ENCODE peak calls at places on chromosome 9, in four cellular contexts. One of them, this sample, is unnamed.

GRCh38 chr9:38274746-38275250 is 117.7 kb upstream of the ALDH1B1 start:
- ATAC-seq in gastrocnemius medialis: no peak
- ATAC-seq in pancreas: no peak
- ATAC-seq in activated CD4-positive, alpha-beta T cell treated with anti-CD3 and anti-CD28 coated beads for 36 hours: no peak
- ATAC-seq in this sample: no peak

GRCh38 chr9:123318961-123319421 is 37.0 kb upstream of the CRB2 start:
- ATAC-seq in gastrocnemius medialis: no peak
- ATAC-seq in pancreas: no peak
- ATAC-seq in activated CD4-positive, alpha-beta T cell treated with anti-CD3 and anti-CD28 coated beads for 36 hours: no peak
- ATAC-seq in this sample: no peak

GRCh38 chr9:104875320-104875719 is 52.6 kb downstream of the ABCA1 start:
- ATAC-seq in gastrocnemius medialis: no peak
- ATAC-seq in pancreas: no peak
- ATAC-seq in activated CD4-positive, alpha-beta T cell treated with anti-CD3 and anti-CD28 coated beads for 36 hours: no peak
- ATAC-seq in this sample: no peak

GRCh38 chr9:106616946-106617345 is 246.0 kb upstream of the ZNF462 start:
- ATAC-seq in gastrocnemius medialis: no peak
- ATAC-seq in pancreas: no peak
- ATAC-seq in activated CD4-positive, alpha-beta T cell treated with anti-CD3 and anti-CD28 coated beads for 36 hours: no peak
- ATAC-seq in this sample: no peak

GRCh38 chr9:68685213-68685612 is 19.8 kb upstream of the PIP5K1B start:
- ATAC-seq in gastrocnemius medialis: no peak
- ATAC-seq in pancreas: no peak
- ATAC-seq in activated CD4-positive, alpha-beta T cell treated with anti-CD3 and anti-CD28 coated beads for 36 hours: no peak
- ATAC-seq in this sample: no peak

GRCh38 chr9:7088598-7088997 is 330.8 kb downstream of the KDM4C start:
- ATAC-seq in gastrocnemius medialis: no peak
- ATAC-seq in pancreas: no peak
- ATAC-seq in activated CD4-positive, alpha-beta T cell treated with anti-CD3 and anti-CD28 coated beads for 36 hours: no peak
- ATAC-seq in this sample: no peak

GRCh38 chr9:10488937-10489336 is 123.9 kb downstream of the PTPRD start:
- ATAC-seq in gastrocnemius medialis: no peak
- ATAC-seq in pancreas: no peak
- ATAC-seq in activated CD4-positive, alpha-beta T cell treated with anti-CD3 and anti-CD28 coated beads for 36 hours: no peak
- ATAC-seq in this sample: no peak

GRCh38 chr9:129582865-129583264 is 38.0 kb downstream of the C9orf50 start:
- ATAC-seq in gastrocnemius medialis: no peak
- ATAC-seq in pancreas: no peak
- ATAC-seq in activated CD4-positive, alpha-beta T cell treated with anti-CD3 and anti-CD28 coated beads for 36 hours: peak
- ATAC-seq in this sample: peak

GRCh38 chr9:131475956-131476776 is 26.6 kb upstream of the POMT1 start:
- ATAC-seq in gastrocnemius medialis: peak
- ATAC-seq in pancreas: peak
- ATAC-seq in activated CD4-positive, alpha-beta T cell treated with anti-CD3 and anti-CD28 coated beads for 36 hours: no peak
- ATAC-seq in this sample: no peak

This sample was measured in activated T-helper 17 cell treated with anti-CD3 and anti-CD28 coated beads, Interleukin-2, amount 50 U/mL, for 72 hours.